ENCODE peak calls at places on chromosomes 7 and 10, in six cellular contexts. D is IMR-90, Q is astrocyte of the spinal cord, U is cardiac muscle cell, E is HepG2, C is right atrium auricular region. F is an unnamed sample.

GRCh38 chr10:63644398-63645142 is 123.4 kb downstream of the REEP3 start:
- DNase-seq in D (no peak), Q (no peak), U (no peak), E (no peak), C (no peak), F (no peak)

GRCh38 chr7:47688311-47689100 is 106.6 kb upstream of the TNS3 start:
- DNase-seq in D (no peak), Q (no peak), U (no peak), E (peak), C (no peak), F (no peak)

GRCh38 chr7:151680810-151681209 is 161.1 kb upstream of the RHEB start:
- DNase-seq in D (peak), Q (no peak), U (peak), E (no peak), C (no peak), F (peak)

GRCh38 chr7:38664972-38665371 is 33.8 kb upstream of the AMPH start:
- DNase-seq in D (no peak), Q (no peak), U (no peak), E (no peak), C (no peak), F (no peak)

GRCh38 chr7:29866490-29866930 is 60.2 kb downstream of the WIPF3 start:
- DNase-seq in D (peak), Q (peak), U (peak), E (no peak), C (peak), F (peak)

GRCh38 chr10:12814166-12814565 is 187.3 kb downstream of the CCDC3 start:
- DNase-seq in D (no peak), Q (no peak), U (no peak), E (no peak), C (no peak), F (no peak)

GRCh38 chr7:102216573-102217314 is 69.9 kb upstream of the SH2B2 start:
- DNase-seq in D (no peak), Q (no peak), U (peak), E (no peak), C (no peak), F (no peak)

GRCh38 chr7:112080974-112081373 is 125.2 kb downstream of the DOCK4 start:
- DNase-seq in D (peak), Q (peak), U (peak), E (no peak), C (no peak), F (peak)

GRCh38 chr10:23293973-23294372 is 50.6 kb downstream of the C10orf67 start:
- DNase-seq in D (no peak), Q (no peak), U (no peak), E (no peak), C (no peak), F (no peak)

GRCh38 chr10:126839094-126839761 is 66.0 kb upstream of the DOCK1 start:
- DNase-seq in D (no peak), Q (no peak), U (no peak), E (no peak), C (no peak), F (no peak)

GRCh38 chr10:21737061-21737460 is 203.0 kb downstream of the MLLT10 start:
- DNase-seq in D (no peak), Q (no peak), U (no peak), E (no peak), C (no peak), F (no peak)

GRCh38 chr10:79229081-79229541 is 118.2 kb upstream of the PPIF start:
- DNase-seq in D (no peak), Q (no peak), U (no peak), E (no peak), C (no peak), F (no peak)

GRCh38 chr10:124911124-124912051 is 30.5 kb upstream of the ZRANB1 start:
- DNase-seq in D (peak), Q (peak), U (peak), E (no peak), C (no peak), F (no peak)

GRCh38 chr10:122293156-122293978 is 22.3 kb downstream of the BTBD16 start:
- DNase-seq in D (no peak), Q (no peak), U (no peak), E (no peak), C (no peak), F (no peak)

GRCh38 chr10:34728361-34728760 is 86.7 kb downstream of the PARD3 start:
- DNase-seq in D (no peak), Q (no peak), U (no peak), E (no peak), C (no peak), F (no peak)

GRCh38 chr10:52423369-52423768 is 109.3 kb downstream of the DKK1 start:
- DNase-seq in D (peak), Q (no peak), U (no peak), E (no peak), C (no peak), F (no peak)

GRCh38 chr10:120077707-120078492 is 185.4 kb downstream of the SEC23IP start:
- DNase-seq in D (no peak), Q (no peak), U (no peak), E (no peak), C (no peak), F (no peak)

GRCh38 chr7:38398725-38399321 is 125.4 kb upstream of the TARP start:
- DNase-seq in D (peak), Q (peak), U (peak), E (peak), C (no peak), F (peak)

GRCh38 chr7:83934118-83934734 is 260.4 kb downstream of the SEMA3A start:
- DNase-seq in D (peak), Q (peak), U (no peak), E (no peak), C (no peak), F (no peak)

GRCh38 chr10:100972904-100973535 is 3.7 kb downstream of the SEMA4G start:
- DNase-seq in D (no peak), Q (no peak), U (no peak), E (no peak), C (peak), F (no peak)

GRCh38 chr7:22779697-22780096 is 43.0 kb downstream of the TOMM7 start:
- DNase-seq in D (peak), Q (no peak), U (no peak), E (no peak), C (no peak), F (no peak)

GRCh38 chr10:77890097-77890496 is 36.5 kb downstream of the DLG5 start:
- DNase-seq in D (no peak), Q (no peak), U (no peak), E (no peak), C (no peak), F (no peak)

GRCh38 chr7:14720792-14721191 is 181.8 kb downstream of the DGKB start:
- DNase-seq in D (no peak), Q (no peak), U (no peak), E (no peak), C (no peak), F (peak)

GRCh38 chr10:59358576-59358975 is 3.8 kb downstream of the FAM13C start:
- DNase-seq in D (no peak), Q (no peak), U (no peak), E (no peak), C (no peak), F (no peak)

GRCh38 chr7:379456-380225 is 89.7 kb downstream of the FOXL3 start:
- DNase-seq in D (no peak), Q (no peak), U (no peak), E (no peak), C (no peak), F (no peak)

GRCh38 chr7:106433377-106433776 is 148.6 kb upstream of the NAMPT start:
- DNase-seq in D (no peak), Q (no peak), U (no peak), E (no peak), C (no peak), F (no peak)

GRCh38 chr10:65350619-65351018 is 1575.2 kb upstream of the LRRTM3 start:
- DNase-seq in D (no peak), Q (no peak), U (peak), E (no peak), C (no peak), F (no peak)

GRCh38 chr10:125911145-125911544 is 14.8 kb downstream of the FANK1 start:
- DNase-seq in D (no peak), Q (no peak), U (no peak), E (no peak), C (no peak), F (no peak)

GRCh38 chr10:94108200-94108599 is 114.5 kb downstream of the PLCE1 start:
- DNase-seq in D (peak), Q (peak), U (peak), E (no peak), C (no peak), F (peak)

GRCh38 chr10:10642741-10643280 is 374.9 kb upstream of the CELF2 start:
- DNase-seq in D (peak), Q (no peak), U (peak), E (no peak), C (peak), F (no peak)

GRCh38 chr10:127740596-127740995 is 3.6 kb downstream of the FOXI2 start:
- DNase-seq in D (no peak), Q (no peak), U (no peak), E (no peak), C (no peak), F (no peak)

GRCh38 chr10:24382979-24383663 is 174.2 kb downstream of the KIAA1217 start:
- DNase-seq in D (no peak), Q (no peak), U (peak), E (peak), C (no peak), F (no peak)

GRCh38 chr10:87734987-87735827 is 75.5 kb downstream of the PAPSS2 start:
- DNase-seq in D (peak), Q (peak), U (peak), E (peak), C (no peak), F (no peak)

GRCh38 chr7:138545123-138545522 is 85.1 kb downstream of the TRIM24 start:
- DNase-seq in D (no peak), Q (no peak), U (no peak), E (no peak), C (no peak), F (no peak)

GRCh38 chr7:134612197-134612596 is 34.5 kb upstream of the BPGM start:
- DNase-seq in D (no peak), Q (no peak), U (no peak), E (no peak), C (no peak), F (no peak)

GRCh38 chr10:130179640-130180039 is 43.4 kb downstream of the GLRX3 start:
- DNase-seq in D (peak), Q (peak), U (peak), E (peak), C (no peak), F (peak)

GRCh38 chr10:4301296-4301695 is 516.3 kb upstream of the KLF6 start:
- DNase-seq in D (no peak), Q (no peak), U (no peak), E (no peak), C (no peak), F (no peak)

GRCh38 chr7:157473051-157473569 is 136.3 kb downstream of the DNAJB6 start:
- DNase-seq in D (no peak), Q (no peak), U (no peak), E (no peak), C (peak), F (no peak)

GRCh38 chr7:128105228-128106022 is 74.2 kb upstream of the LRRC4 start:
- DNase-seq in D (no peak), Q (no peak), U (no peak), E (no peak), C (no peak), F (no peak)

GRCh38 chr7:128102490-128103291 is 71.5 kb upstream of the LRRC4 start:
- DNase-seq in D (no peak), Q (no peak), U (no peak), E (no peak), C (no peak), F (no peak)

GRCh38 chr7:128100949-128101713 is 69.9 kb upstream of the LRRC4 start:
- DNase-seq in D (no peak), Q (no peak), U (no peak), E (no peak), C (no peak), F (no peak)

GRCh38 chr7:128104109-128104742 is 73.0 kb upstream of the LRRC4 start:
- DNase-seq in D (no peak), Q (no peak), U (peak), E (no peak), C (no peak), F (peak)

GRCh38 chr7:128103498-128104108 is 72.4 kb upstream of the LRRC4 start:
- DNase-seq in D (no peak), Q (peak), U (peak), E (peak), C (no peak), F (no peak)
- H3K4me3 ChIP-seq in D (peak), Q (peak), U (peak), E (peak), C (peak), F (peak)

GRCh38 chr10:27724287-27724686 is 21.3 kb downstream of the MKX start:
- DNase-seq in D (no peak), Q (no peak), U (no peak), E (no peak), C (no peak), F (no peak)
- H3K4me3 ChIP-seq in D (no peak), Q (no peak), U (no peak), E (no peak), C (no peak), F (no peak)

DNA sequence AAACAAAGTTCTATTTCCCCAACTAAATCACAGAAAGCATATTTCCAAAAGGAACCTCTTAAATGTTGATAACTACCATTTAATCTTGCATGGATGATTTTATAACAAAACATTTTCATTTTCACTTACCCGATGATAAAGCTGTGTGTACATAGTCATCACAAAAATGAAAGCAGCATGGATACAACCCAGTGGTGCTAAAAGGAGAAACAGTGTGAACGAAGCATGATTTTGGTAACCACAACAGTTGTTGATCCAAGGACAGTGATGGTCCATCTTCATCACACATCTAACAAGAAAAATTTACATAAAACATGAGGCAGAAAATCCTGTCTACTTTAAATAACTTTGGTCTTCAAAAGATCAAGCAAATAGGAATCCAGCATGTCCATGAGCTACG is 4.7 kb downstream of the ZDHHC6 start:
- DNase-seq in D (no peak), Q (no peak), U (no peak), E (no peak), C (no peak), F (no peak)
- H3K4me3 ChIP-seq in D (no peak), Q (no peak), U (no peak), E (no peak), C (no peak), F (no peak)

GRCh38 chr10:30974355-30974754 is 57.3 kb downstream of the ZNF438 start:
- DNase-seq in D (no peak), Q (no peak), U (no peak), E (no peak), C (no peak), F (no peak)
- H3K4me3 ChIP-seq in D (no peak), Q (no peak), U (no peak), E (no peak), C (peak), F (no peak)

DNA sequence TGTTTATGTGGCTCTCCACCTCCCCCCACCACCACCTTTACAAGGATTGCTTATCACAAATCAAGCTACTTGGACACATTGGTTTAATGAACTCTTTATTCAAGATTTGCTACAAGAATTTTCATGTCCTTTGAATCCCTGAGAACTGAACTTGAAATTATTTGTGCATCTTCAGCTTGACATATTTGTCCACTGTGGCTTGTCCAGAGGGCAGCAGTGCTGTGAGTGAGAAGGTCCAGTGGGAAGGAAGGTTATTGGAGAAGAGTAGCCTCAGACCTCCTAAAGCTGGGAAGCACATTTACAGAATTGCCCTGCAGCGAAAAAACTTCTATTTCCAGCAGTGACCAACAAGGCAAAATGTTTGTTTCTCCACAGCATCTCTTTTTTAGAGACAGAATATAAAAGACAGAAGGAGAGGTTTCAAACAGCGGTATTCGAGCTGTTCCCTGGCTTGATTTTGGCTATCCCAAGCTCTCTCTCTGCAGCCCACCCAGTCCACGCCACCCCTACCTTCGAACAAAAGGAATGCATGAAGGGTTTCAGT is 2.2 kb upstream of the HOXA11 start:
- DNase-seq in D (no peak), Q (no peak), U (no peak), E (no peak), C (no peak), F (no peak)
- H3K4me3 ChIP-seq in D (no peak), Q (no peak), U (no peak), E (no peak), C (no peak), F (peak)